ENCODE peak calls at places on chromosomes 6 and 20, in ten cellular contexts. M is H1; U is effector memory CD4-positive, alpha-beta T cell; L is Caco-2; Y is pancreas; H is psoas muscle; R is upper lobe of left lung; J is HCT116; D is transverse colon; V is CD8-positive, alpha-beta T cell. B is an unnamed sample.

GRCh38 chr6:110178626-110179405 is 654 bp downstream of the WASF1 start:
- DNase-seq in R (peak), D (peak), Y (peak), M (peak), V (peak), L (peak), J (peak), H (peak), U (peak), B (peak)

GRCh38 chr6:159761135-159761872 is 541 bp upstream of the ACAT2 start:
- DNase-seq in D (peak), M (no peak), U (no peak), V (peak), Y (peak), H (peak), R (no peak), L (no peak), J (no peak), B (no peak)

GRCh38 chr20:63696311-63696627 is 183 bp upstream of the TNFRSF6B start:
- DNase-seq in Y (peak), U (no peak), J (peak), D (peak), L (peak), M (peak), V (peak), H (no peak), R (no peak), B (no peak)

GRCh38 chr6:39049575-39050283 is 1.1 kb downstream of the GLP1R start:
- DNase-seq in D (no peak), Y (no peak), H (no peak), J (no peak), L (no peak), V (no peak), U (no peak), R (no peak), M (no peak), B (peak)

GRCh38 chr6:111221804-111222203 is 134.5 kb downstream of the SLC16A10 start:
- DNase-seq in Y (no peak), D (no peak), R (no peak), L (no peak), V (no peak), J (no peak), H (no peak), U (no peak), M (no peak), B (no peak)

GRCh38 chr6:138430361-138431145 is 26.5 kb downstream of the HEBP2 start:
- DNase-seq in R (peak), U (no peak), J (no peak), D (no peak), L (no peak), V (no peak), H (no peak), M (no peak), Y (no peak), B (no peak)

GRCh38 chr6:156395276-156395675 is 381.9 kb upstream of the ARID1B start:
- DNase-seq in R (no peak), D (peak), L (no peak), U (peak), H (no peak), J (no peak), Y (no peak), M (no peak), V (no peak), B (no peak)

GRCh38 chr6:52815167-52816092 is 11.8 kb upstream of the GSTA1 start:
- DNase-seq in L (peak), H (no peak), J (peak), D (peak), V (peak), U (peak), R (peak), M (peak), Y (no peak), B (no peak)

GRCh38 chr20:37699202-37699601 is 5.4 kb downstream of the CTNNBL1 start:
- DNase-seq in D (no peak), U (no peak), R (no peak), V (no peak), H (no peak), J (no peak), Y (no peak), L (no peak), M (no peak), B (no peak)

GRCh38 chr6:12149944-12150510 is 137.9 kb downstream of the HIVEP1 start:
- DNase-seq in H (no peak), D (no peak), M (no peak), U (no peak), L (no peak), J (no peak), R (no peak), V (no peak), Y (no peak), B (no peak)

GRCh38 chr6:12371151-12371550 is 81.0 kb downstream of the EDN1 start:
- DNase-seq in D (no peak), V (no peak), Y (no peak), J (no peak), L (no peak), H (no peak), U (no peak), M (no peak), R (no peak), B (no peak)

GRCh38 chr6:33737267-33738026 is 9.3 kb downstream of the IP6K3 start:
- DNase-seq in Y (no peak), J (no peak), L (no peak), D (no peak), H (no peak), U (no peak), M (no peak), V (no peak), R (no peak), B (no peak)

GRCh38 chr20:35327074-35327976 is 35.1 kb upstream of the FAM83C start:
- DNase-seq in R (no peak), U (no peak), M (no peak), J (no peak), H (no peak), V (no peak), D (peak), L (peak), Y (no peak), B (no peak)

GRCh38 chr20:53642196-53643030 is 48.8 kb upstream of the ZNF217 start:
- DNase-seq in R (no peak), J (peak), D (peak), U (peak), L (peak), V (peak), Y (no peak), M (no peak), H (no peak), B (no peak)
- H3K4me3 ChIP-seq in R (no peak), J (no peak), D (no peak), U (peak), L (no peak), V (peak), Y (no peak), M (no peak), H (peak), B (no peak)

GRCh38 chr6:43076928-43077809 is 1.1 kb downstream of the PTK7 start:
- DNase-seq in L (no peak), V (no peak), Y (peak), R (peak), U (no peak), H (no peak), M (no peak), D (no peak), J (no peak), B (no peak)

GRCh38 chr6:43075791-43076092 is 372 bp upstream of the PTK7 start:
- DNase-seq in Y (no peak), V (no peak), D (no peak), L (no peak), M (no peak), J (no peak), R (no peak), H (no peak), U (no peak), B (no peak)

GRCh38 chr6:43077981-43078411 is 1.9 kb downstream of the PTK7 start:
- DNase-seq in J (no peak), H (no peak), Y (no peak), U (no peak), M (no peak), L (no peak), R (no peak), D (no peak), V (no peak), B (no peak)

GRCh38 chr6:43076093-43076927 is at the start of gene PTK7:
- DNase-seq in M (no peak), V (no peak), Y (peak), J (no peak), U (no peak), R (peak), L (peak), H (peak), D (no peak), B (no peak)

DNA sequence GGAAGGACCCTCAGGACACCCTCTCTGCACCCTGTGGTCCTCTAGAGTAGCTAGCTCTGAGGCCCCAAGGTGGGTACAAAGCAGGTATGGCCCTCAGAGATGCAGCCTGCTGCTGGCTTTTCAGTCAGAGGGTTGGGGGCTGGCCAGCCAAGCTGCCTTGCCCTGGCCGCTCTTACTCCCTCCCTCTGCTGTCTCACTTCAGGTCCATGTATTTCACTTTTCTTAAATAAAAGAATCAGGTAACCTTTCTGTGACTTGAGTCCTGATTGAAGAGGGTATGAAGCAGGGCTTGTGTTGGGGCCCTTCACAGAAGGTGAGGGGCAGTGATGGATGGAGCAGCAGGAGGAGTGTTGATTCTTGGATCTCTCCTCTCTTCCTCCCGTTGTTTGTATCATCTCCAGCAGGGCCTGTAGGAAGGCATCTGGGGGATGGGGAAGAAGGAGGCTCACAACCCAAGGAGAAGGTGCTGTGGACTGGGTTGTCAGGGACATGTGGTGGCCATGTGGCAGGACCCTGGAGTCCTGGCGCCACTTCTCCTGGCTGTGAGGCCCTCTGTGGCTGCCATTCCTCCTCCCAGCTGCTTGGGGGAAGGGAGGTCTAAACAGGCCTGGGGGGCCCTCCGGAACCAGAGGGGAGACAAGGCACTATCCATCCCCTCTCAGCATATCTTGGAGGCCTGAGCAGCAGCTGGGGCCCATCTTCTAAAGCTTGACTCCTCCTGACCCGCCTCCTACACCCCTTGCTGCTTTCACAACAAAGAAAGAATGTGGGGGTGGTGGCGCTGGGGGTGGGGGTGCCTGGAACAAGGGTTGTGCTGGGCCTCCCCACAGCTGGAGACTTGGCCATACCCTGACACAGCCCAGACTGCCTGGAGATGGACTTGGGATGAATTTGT is 1.0 kb upstream of the PTK7 start:
- DNase-seq in J (no peak), R (no peak), M (no peak), U (no peak), L (no peak), H (no peak), Y (no peak), V (no peak), D (no peak), B (no peak)
- H3K4me3 ChIP-seq in J (no peak), R (peak), M (peak), U (no peak), L (no peak), H (peak), Y (no peak), V (no peak), D (no peak), B (no peak)

DNA sequence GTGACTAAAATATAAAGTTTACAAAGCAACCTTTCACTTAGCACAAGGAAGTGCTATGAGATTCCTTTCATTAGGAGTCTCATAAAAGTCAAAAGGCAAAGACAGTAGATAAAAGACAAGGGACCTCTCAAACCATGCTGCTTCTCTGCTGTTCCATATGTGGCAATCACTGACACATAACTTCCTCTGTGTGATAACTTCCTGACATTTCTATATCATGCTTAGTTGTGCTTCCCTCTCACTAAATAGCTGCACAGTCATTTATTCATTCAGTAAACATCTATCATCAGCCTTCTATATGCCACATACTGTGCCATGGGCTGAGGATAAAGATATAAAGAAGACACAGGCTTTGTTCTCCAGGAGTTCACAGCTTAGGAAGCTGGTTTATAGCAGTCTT is 214.8 kb upstream of the GRIK2 start:
- DNase-seq in M (no peak), J (no peak), U (no peak), H (no peak), V (no peak), Y (no peak), D (no peak), L (no peak), R (no peak), B (no peak)
- H3K4me3 ChIP-seq in M (no peak), J (no peak), U (no peak), H (no peak), V (no peak), Y (no peak), D (no peak), L (no peak), R (no peak), B (no peak)

GRCh38 chr6:3353939-3354338 is 95.2 kb downstream of the PSMG4 start:
- DNase-seq in L (no peak), Y (no peak), U (no peak), V (no peak), R (no peak), J (no peak), D (no peak), M (no peak), H (no peak), B (no peak)

GRCh38 chr6:3356056-3356823 is 97.5 kb downstream of the PSMG4 start:
- DNase-seq in M (peak), V (peak), Y (no peak), J (peak), D (peak), U (peak), R (no peak), H (peak), L (no peak), B (no peak)

GRCh38 chr6:3355358-3356055 is 96.8 kb downstream of the PSMG4 start:
- DNase-seq in L (no peak), R (no peak), V (no peak), U (no peak), Y (no peak), H (peak), J (no peak), M (no peak), D (peak), B (no peak)

GRCh38 chr6:3353504-3353903 is 94.8 kb downstream of the PSMG4 start:
- DNase-seq in M (no peak), Y (no peak), D (no peak), H (no peak), R (no peak), J (no peak), V (no peak), L (no peak), U (no peak), B (no peak)

GRCh38 chr6:3355011-3355357 is 96.2 kb downstream of the PSMG4 start:
- DNase-seq in M (no peak), U (no peak), H (no peak), D (no peak), Y (no peak), R (no peak), L (no peak), V (no peak), J (no peak), B (no peak)
- H3K4me3 ChIP-seq in M (no peak), U (no peak), H (no peak), D (no peak), Y (no peak), R (no peak), L (no peak), V (no peak), J (no peak), B (peak)

B was measured in dorsolateral prefrontal cortex.